ENCODE peak calls at places on chromosomes 1 and 21, in nine cellular contexts. A is BE2C; B is HL-60; R is CD8-positive, alpha-beta T cell; H is GM06990; E is retinal pigment epithelial cell; P is astrocyte of the spinal cord; J is brain microvascular endothelial cell; M is coronary artery. G is an unnamed sample.

GRCh38 chr1:63189677-63190076 is 132.7 kb upstream of the FOXD3 start:
- DNase-seq in P (no peak), E (no peak), B (no peak), A (peak; percentile 8), M (no peak), J (no peak), R (no peak), H (no peak), G (no peak)

GRCh38 chr1:7470904-7471638 is 300.0 kb upstream of the VAMP3 start:
- DNase-seq in J (peak; percentile 98), R (no peak), M (peak; percentile 81), H (peak; percentile 57), B (no peak), P (peak; percentile 98), E (peak; percentile 97), A (peak; percentile 87), G (peak; percentile 8)

GRCh38 chr21:45332415-45332814 is 44.7 kb upstream of the POFUT2 start:
- DNase-seq in E (no peak), P (no peak), H (no peak), B (no peak), M (no peak), A (peak; percentile 4), R (no peak), J (no peak), G (no peak)

GRCh38 chr21:39004776-39005605 is 178.3 kb downstream of the PSMG1 start:
- DNase-seq in J (no peak), M (no peak), P (no peak), H (no peak), A (no peak), B (peak; percentile 72), E (no peak), R (peak; percentile 49), G (no peak)

GRCh38 chr1:44249543-44249942 is 36.3 kb downstream of the DMAP1 start:
- DNase-seq in R (no peak), E (no peak), B (no peak), M (no peak), J (peak; percentile 8), H (no peak), A (peak; percentile 42), P (peak; percentile 4), G (no peak)

GRCh38 chr1:72285074-72285425 is 2.7 kb upstream of the NEGR1 start:
- DNase-seq in P (no peak), H (no peak), M (no peak), B (no peak), A (no peak), R (no peak), J (no peak), E (no peak), G (no peak)

GRCh38 chr1:18855573-18855972 is 3.9 kb downstream of the TAS1R2 start:
- DNase-seq in H (no peak), E (no peak), R (no peak), M (no peak), B (no peak), J (no peak), P (no peak), A (no peak), G (no peak)

GRCh38 chr21:37032877-37033471 is 26.5 kb downstream of the RIPPLY3 start:
- DNase-seq in E (no peak), P (peak; percentile 61), M (no peak), A (no peak), J (peak; percentile 76), H (no peak), B (no peak), R (no peak), G (no peak)

GRCh38 chr1:79235221-79236002 is 228.9 kb upstream of the ADGRL4 start:
- DNase-seq in E (no peak), H (no peak), B (no peak), R (no peak), P (peak; percentile 48), J (no peak), A (no peak), M (no peak), G (no peak)

GRCh38 chr1:53499257-53500183 is 40.3 kb downstream of the DMRTB1 start:
- DNase-seq in H (no peak), P (no peak), J (no peak), M (no peak), B (no peak), R (no peak), E (no peak), A (no peak), G (no peak)
- H3K4me3 ChIP-seq in H (no peak overlapping the region), P (no peak overlapping the region), J (no peak overlapping the region), M (no peak overlapping the region), B (no peak overlapping the region), R (no peak overlapping the region), E (no peak overlapping the region), A (no peak overlapping the region), G (no peak overlapping the region)

DNA sequence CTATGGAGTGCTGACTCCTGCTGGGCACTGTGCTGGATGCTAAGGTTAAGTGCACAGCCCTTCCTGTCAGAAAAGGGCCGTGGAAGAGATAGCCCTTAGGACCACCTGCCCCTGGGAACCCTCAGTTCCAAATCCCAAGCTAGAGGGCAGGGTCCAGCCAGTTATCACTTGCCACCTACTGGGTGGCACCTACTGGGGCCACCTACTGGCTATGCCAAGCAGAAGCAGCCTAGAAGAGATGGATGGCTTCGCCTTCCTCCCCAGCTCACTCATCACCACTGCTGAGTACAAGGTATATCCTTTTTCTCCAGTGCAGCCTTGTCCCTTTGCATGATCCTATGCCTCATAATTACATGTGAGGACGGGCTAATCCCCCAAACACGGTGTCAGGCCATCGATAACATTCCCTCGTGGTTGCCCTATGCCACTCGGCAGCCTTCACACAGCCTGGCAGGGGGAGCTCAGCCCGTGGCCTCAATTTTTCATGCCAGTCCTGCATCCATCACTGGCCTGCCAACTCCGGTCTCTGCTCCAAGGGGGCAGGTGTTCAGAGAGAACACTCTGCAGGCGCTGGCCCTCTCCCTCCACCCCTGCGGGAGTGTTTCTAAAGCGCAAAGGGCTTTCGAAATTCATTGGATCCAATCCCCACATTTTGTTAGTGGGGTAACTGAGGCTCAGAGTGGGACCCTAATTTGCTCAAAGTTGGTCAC is 49.0 kb downstream of the SYT2 start:
- DNase-seq in H (no peak), A (no peak), B (peak; percentile 11), R (no peak), P (no peak), J (no peak), E (no peak), M (no peak), G (no peak)
- TF ChIP-seq CTCF in H (peak; percentile 62), A (peak; percentile 39), B (peak; percentile 63), R (no peak), P (peak; percentile 31), J (peak; percentile 55), E (peak; percentile 40), M (no peak), G (peak; percentile 62)

DNA sequence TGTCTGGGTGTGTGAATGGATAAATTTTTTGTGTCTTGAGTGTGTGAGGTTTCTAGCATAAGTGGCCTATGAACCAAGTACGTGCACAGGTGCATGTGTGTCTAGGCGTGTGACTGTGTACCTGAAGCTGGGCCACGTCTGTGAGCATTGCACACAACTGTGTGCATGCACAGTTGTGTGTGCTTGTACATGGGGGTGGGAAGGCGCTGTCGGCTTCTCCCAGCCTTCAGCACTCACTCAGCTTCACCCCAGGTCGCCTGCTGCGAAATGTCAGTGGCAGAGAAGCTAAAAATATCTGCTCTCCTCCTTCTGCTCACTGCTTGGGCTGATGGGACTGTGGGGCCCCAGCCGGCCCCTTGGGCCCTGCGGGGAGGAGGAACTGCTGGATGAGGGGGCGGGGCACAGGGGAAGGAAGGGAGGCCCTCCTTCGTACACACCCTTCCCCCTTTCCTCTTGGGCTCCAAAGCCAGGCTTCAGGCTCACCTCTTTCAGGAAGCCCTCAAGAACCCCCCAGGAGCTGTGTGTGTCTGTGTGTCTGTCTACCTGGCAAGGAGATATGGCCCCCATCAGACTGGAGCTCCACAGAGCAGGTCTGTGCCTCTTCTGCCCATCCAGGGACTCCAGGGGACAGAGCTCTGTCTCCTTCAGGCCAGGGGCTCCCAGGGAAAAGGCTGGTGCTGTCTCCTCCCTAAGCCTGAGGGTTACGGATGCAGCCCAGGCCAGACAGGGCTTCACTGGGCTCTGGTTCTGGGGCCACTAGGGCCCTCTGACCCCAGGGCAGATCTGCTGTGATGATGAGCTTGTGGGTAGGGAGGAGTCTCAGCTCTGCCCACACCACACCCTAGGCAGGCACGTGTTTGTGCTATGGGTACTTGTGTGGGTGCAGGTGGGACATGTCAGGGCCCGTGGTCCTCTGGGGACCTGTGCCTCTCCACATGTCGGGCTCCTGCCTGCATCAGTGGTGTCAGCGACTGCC is 35.6 kb upstream of the WASF2 start:
- DNase-seq in B (peak; percentile 96), A (no peak), M (no peak), J (no peak), R (peak; percentile 74), H (peak; percentile 76), P (peak; percentile 53), E (no peak), G (peak; percentile 27)
- H3K4me3 ChIP-seq in B (peak overlapping the region; percentile 49), A (no peak overlapping the region), M (peak overlapping the region; percentile 6), J (no peak overlapping the region), R (peak overlapping the region; percentile 47), H (no peak overlapping the region), P (no peak overlapping the region), E (peak overlapping the region; percentile 20), G (peak overlapping the region; percentile 12)

GRCh38 chr1:245863566-245864184 is 643.4 kb downstream of the SMYD3 start:
- DNase-seq in B (no peak), P (no peak), E (no peak), J (no peak), M (no peak), R (no peak), A (no peak), H (no peak), G (no peak)

GRCh38 chr1:245858683-245859509 is 648.2 kb downstream of the SMYD3 start:
- DNase-seq in P (no peak), M (no peak), R (no peak), J (no peak), E (no peak), B (no peak), A (no peak), H (no peak), G (no peak)

GRCh38 chr1:245859510-245860114 is 647.5 kb downstream of the SMYD3 start:
- DNase-seq in R (no peak), E (no peak), H (no peak), B (no peak), P (peak; percentile 61), J (peak; percentile 45), M (no peak), A (no peak), G (no peak)

GRCh38 chr1:245862812-245863540 is 644.1 kb downstream of the SMYD3 start:
- DNase-seq in B (no peak), H (no peak), E (no peak), J (no peak), M (no peak), P (no peak), R (no peak), A (no peak), G (no peak)

DNA sequence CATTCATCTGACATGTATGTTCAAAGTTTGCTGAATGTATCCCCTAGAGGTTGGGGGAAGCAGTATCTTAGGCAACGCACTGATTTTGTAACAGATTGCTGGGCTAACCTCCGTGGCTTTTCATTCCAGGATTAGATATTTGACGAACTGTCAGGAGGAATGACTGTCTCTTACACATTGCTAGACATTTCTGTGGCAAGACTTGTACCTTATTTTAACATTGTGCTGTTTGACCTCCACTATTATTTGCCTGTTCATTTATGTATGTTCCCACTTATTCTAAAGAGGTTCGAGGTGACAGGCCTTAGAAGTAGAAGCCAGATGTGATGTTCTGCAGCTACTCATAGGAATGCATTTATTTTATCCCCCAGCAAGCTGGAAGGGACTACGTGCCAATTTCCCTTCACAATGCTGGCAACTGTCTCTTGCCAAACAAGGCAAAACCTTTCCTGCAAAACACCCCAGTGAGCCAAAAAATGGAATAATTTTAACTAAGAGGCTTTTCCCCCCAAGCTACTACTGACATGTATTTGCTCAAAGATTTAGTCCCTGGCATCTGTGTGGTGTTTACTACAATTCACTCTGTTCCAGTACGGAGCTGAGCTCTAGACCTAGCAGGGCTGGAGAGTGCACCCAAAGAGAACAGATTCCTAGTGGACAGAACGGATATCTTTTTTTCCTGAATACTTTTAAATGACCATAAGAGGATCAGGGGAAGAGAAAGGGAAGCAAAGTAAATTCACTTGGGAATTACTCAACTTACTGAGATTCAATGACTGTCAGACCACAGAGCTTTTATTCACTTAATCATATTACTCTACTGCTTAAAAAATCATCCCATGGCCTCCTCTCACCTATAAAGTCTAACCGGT is 646.2 kb downstream of the SMYD3 start:
- DNase-seq in B (no peak), J (peak; percentile 70), M (no peak), H (no peak), E (no peak), R (no peak), A (no peak), P (peak; percentile 86), G (no peak)
- TF ChIP-seq CTCF in B (no peak), J (no peak), M (no peak), H (no peak), E (peak; percentile 13), R (no peak), A (no peak), P (no peak), G (no peak)

G was measured in GM12864.